ENCODE peak calls at places on chromosomes 5 and 9, in nine cellular contexts. T, F, Z, D, E, J, L, U and B are unnamed samples.

GRCh38 chr9:114677418-114677817 is 4.6 kb downstream of the TEX48 start:
- DNase-seq in T (no peak), F (no peak), Z (peak; percentile 35), D (peak; percentile 92), E (peak; percentile 100), J (no peak), L (peak; percentile 79), U (peak; percentile 100), B (peak; percentile 68)

GRCh38 chr9:112755059-112755458 is 4.5 kb downstream of the SNX30 start:
- DNase-seq in T (no peak), F (no peak), Z (no peak), D (no peak), E (peak; percentile 76), J (no peak), L (no peak), U (no peak), B (no peak)

GRCh38 chr5:54470191-54470590 is 14.7 kb downstream of the HSPB3 start:
- DNase-seq in T (no peak), F (no peak), Z (no peak), D (no peak), E (peak; percentile 77), J (no peak), L (no peak), U (no peak), B (no peak)

GRCh38 chr5:135391123-135391868 is 7.7 kb downstream of the MACROH2A1 start:
- DNase-seq in T (no peak), F (no peak), Z (no peak), D (no peak), E (peak; percentile 82), J (no peak), L (no peak), U (peak; percentile 94), B (no peak)

GRCh38 chr5:60417500-60418181 is 282.3 kb downstream of the DEPDC1B start:
- DNase-seq in T (no peak), F (no peak), Z (no peak), D (no peak), E (no peak), J (no peak), L (no peak), U (no peak), B (no peak)

GRCh38 chr9:108565651-108566378 is 290.0 kb downstream of the ACTL7B start:
- DNase-seq in T (peak; percentile 85), F (peak; percentile 73), Z (peak; percentile 80), D (peak; percentile 92), E (peak; percentile 97), J (peak; percentile 74), L (peak; percentile 35), U (peak; percentile 89), B (peak; percentile 93)

GRCh38 chr5:9558319-9558965 is 12.6 kb upstream of the SEMA5A start:
- DNase-seq in T (no peak), F (no peak), Z (no peak), D (no peak), E (no peak), J (no peak), L (no peak), U (no peak), B (no peak)

GRCh38 chr5:80654054-80654390 is 430 bp upstream of the MSH3 start:
- DNase-seq in T (no peak), F (no peak), Z (no peak), D (peak; percentile 49), E (no peak), J (peak; percentile 64), L (no peak), U (no peak), B (peak; percentile 29)

GRCh38 chr5:77138981-77139380 is 51.9 kb upstream of the ZBED3 start:
- DNase-seq in T (peak; percentile 0), F (peak; percentile 64), Z (peak; percentile 67), D (peak; percentile 21), E (no peak), J (no peak), L (no peak), U (peak; percentile 90), B (no peak)

GRCh38 chr9:112784020-112784788 is 33.6 kb downstream of the SNX30 start:
- DNase-seq in T (peak; percentile 25), F (no peak), Z (peak; percentile 66), D (peak; percentile 28), E (peak; percentile 25), J (no peak), L (no peak), U (no peak), B (peak; percentile 85)

GRCh38 chr5:135821802-135822201 is 12.7 kb upstream of the SLC25A48 start:
- DNase-seq in T (no peak), F (no peak), Z (no peak), D (no peak), E (no peak), J (no peak), L (no peak), U (no peak), B (no peak)

GRCh38 chr5:140561753-140562523 is 2.5 kb downstream of the APBB3 start:
- DNase-seq in T (no peak), F (no peak), Z (no peak), D (no peak), E (no peak), J (no peak), L (no peak), U (no peak), B (no peak)

GRCh38 chr5:147407094-147407681 is 102.7 kb downstream of the DPYSL3 start:
- DNase-seq in T (no peak), F (peak; percentile 82), Z (no peak), D (peak; percentile 38), E (peak; percentile 86), J (peak; percentile 17), L (no peak), U (peak; percentile 49), B (no peak)

GRCh38 chr5:171453988-171454387 is 34.5 kb downstream of the FGF18 start:
- DNase-seq in T (no peak), F (no peak), Z (no peak), D (no peak), E (no peak), J (no peak), L (no peak), U (no peak), B (no peak)

GRCh38 chr9:37574241-37574721 is 1.9 kb downstream of the FBXO10 start:
- DNase-seq in T (no peak), F (no peak), Z (no peak), D (peak; percentile 46), E (peak; percentile 45), J (no peak), L (no peak), U (no peak), B (peak; percentile 77)

GRCh38 chr5:69271376-69271775 is 36.7 kb downstream of the CDK7 start:
- DNase-seq in T (no peak), F (no peak), Z (no peak), D (no peak), E (peak; percentile 61), J (no peak), L (no peak), U (no peak), B (no peak)

GRCh38 chr5:76113103-76113502 is 29.9 kb downstream of the SV2C start:
- DNase-seq in T (no peak), F (no peak), Z (no peak), D (no peak), E (no peak), J (no peak), L (no peak), U (no peak), B (no peak)

GRCh38 chr5:1190915-1191314 is 10.5 kb upstream of the SLC6A19 start:
- DNase-seq in T (no peak), F (no peak), Z (no peak), D (no peak), E (no peak), J (no peak), L (no peak), U (no peak), B (no peak)